ENCODE peak calls at places on chromosomes 5 and 9, in nine cellular contexts. G is upper lobe of right lung, R is lower leg skin, O is PC-9, Z is left ventricle myocardium inferior, M is astrocyte of the spinal cord, T is HCT116, Y is breast epithelium, F is BJ. A is an unnamed sample.

GRCh38 chr5:42870882-42871418 is 59.3 kb upstream of the SELENOP start:
- DNase-seq in G (no peak), R (no peak), O (no peak), Z (no peak), M (no peak), T (no peak), Y (no peak), F (no peak), A (no peak)

GRCh38 chr9:96209407-96210031 is 92.5 kb downstream of the HSD17B3 start:
- DNase-seq in G (no peak), R (peak; percentile 79), O (no peak), Z (no peak), M (no peak), T (no peak), Y (no peak), F (peak; percentile 23), A (peak; percentile 18)

GRCh38 chr5:149439899-149440655 is 61.0 kb upstream of the IL17B start:
- DNase-seq in G (no peak), R (peak; percentile 68), O (peak; percentile 95), Z (no peak), M (peak; percentile 55), T (peak; percentile 95), Y (peak; percentile 83), F (no peak), A (no peak)

GRCh38 chr9:101449071-101449721 is 13.6 kb upstream of the ALDOB start:
- DNase-seq in G (peak; percentile 87), R (peak; percentile 22), O (peak; percentile 67), Z (peak; percentile 71), M (peak; percentile 70), T (peak; percentile 83), Y (peak; percentile 56), F (no peak), A (no peak)

GRCh38 chr9:99516657-99517049 is 294.6 kb downstream of the SEC61B start:
- DNase-seq in G (no peak), R (no peak), O (no peak), Z (no peak), M (no peak), T (no peak), Y (no peak), F (no peak), A (no peak)

GRCh38 chr5:14672508-14673394 is 8.2 kb downstream of the OTULIN start:
- DNase-seq in G (no peak), R (no peak), O (no peak), Z (no peak), M (no peak), T (no peak), Y (no peak), F (no peak), A (no peak)

GRCh38 chr9:4117835-4118610 is 181.8 kb downstream of the GLIS3 start:
- DNase-seq in G (peak; percentile 55), R (no peak), O (no peak), Z (no peak), M (no peak), T (no peak), Y (no peak), F (no peak), A (no peak)

GRCh38 chr9:132066057-132066456 is 13.6 kb downstream of the MED27 start:
- DNase-seq in G (no peak), R (no peak), O (no peak), Z (no peak), M (no peak), T (no peak), Y (no peak), F (no peak), A (no peak)

GRCh38 chr5:132873119-132873929 is at the start of gene LEAP2:
- DNase-seq in G (no peak), R (no peak), O (no peak), Z (no peak), M (no peak), T (no peak), Y (no peak), F (no peak), A (no peak)

GRCh38 chr9:89657765-89658164 is 53.0 kb downstream of the GADD45G start:
- DNase-seq in G (no peak), R (no peak), O (no peak), Z (no peak), M (no peak), T (no peak), Y (no peak), F (no peak), A (no peak)

GRCh38 chr5:128084228-128085167 is 932 bp downstream of the SLC12A2 start:
- DNase-seq in G (peak; percentile 75), R (peak; percentile 21), O (no peak), Z (peak; percentile 44), M (no peak), T (no peak), Y (peak; percentile 26), F (no peak), A (no peak)

GRCh38 chr5:21094619-21095018 is 1106.6 kb upstream of the CDH18 start:
- DNase-seq in G (no peak), R (no peak), O (no peak), Z (no peak), M (no peak), T (no peak), Y (no peak), F (no peak), A (no peak)

GRCh38 chr5:123206618-123207320 is 117.7 kb downstream of the PRDM6 start:
- DNase-seq in G (no peak), R (no peak), O (no peak), Z (no peak), M (peak; percentile 41), T (no peak), Y (no peak), F (peak; percentile 25), A (peak; percentile 10)

GRCh38 chr9:77793909-77794308 is 145.8 kb upstream of the GNA14 start:
- DNase-seq in G (no peak), R (no peak), O (peak; percentile 60), Z (no peak), M (peak; percentile 15), T (peak; percentile 18), Y (no peak), F (peak; percentile 19), A (no peak)

GRCh38 chr5:66982514-66982913 is 214.1 kb downstream of the CD180 start:
- DNase-seq in G (no peak), R (no peak), O (no peak), Z (no peak), M (no peak), T (no peak), Y (no peak), F (no peak), A (no peak)

GRCh38 chr9:37667706-37668672 is 17.2 kb downstream of the FRMPD1 start:
- DNase-seq in G (no peak), R (no peak), O (no peak), Z (no peak), M (no peak), T (no peak), Y (no peak), F (no peak), A (no peak)

GRCh38 chr5:31408814-31409213 is 123.1 kb downstream of the DROSHA start:
- DNase-seq in G (no peak), R (no peak), O (peak; percentile 82), Z (no peak), M (peak; percentile 63), T (no peak), Y (peak; percentile 21), F (peak; percentile 54), A (peak; percentile 20)
- H3K4me3 ChIP-seq in G (no peak overlapping the region), R (no peak overlapping the region), O (no peak overlapping the region), Z (no peak overlapping the region), M (no peak overlapping the region), T (no peak overlapping the region), Y (no peak overlapping the region), F (no peak overlapping the region), A (no peak overlapping the region)

GRCh38 chr5:7393921-7394799 is 1.8 kb upstream of the ADCY2 start:
- DNase-seq in G (no peak), R (no peak), O (no peak), Z (no peak), M (no peak), T (no peak), Y (no peak), F (no peak), A (no peak)

GRCh38 chr5:7391215-7391614 is 4.7 kb upstream of the ADCY2 start:
- DNase-seq in G (no peak), R (no peak), O (no peak), Z (no peak), M (no peak), T (no peak), Y (no peak), F (no peak), A (no peak)

GRCh38 chr5:7394889-7395431 is 978 bp upstream of the ADCY2 start:
- DNase-seq in G (no peak), R (no peak), O (no peak), Z (no peak), M (no peak), T (no peak), Y (no peak), F (no peak), A (no peak)

GRCh38 chr5:7391688-7392400 is 4.1 kb upstream of the ADCY2 start:
- DNase-seq in G (no peak), R (no peak), O (no peak), Z (no peak), M (no peak), T (no peak), Y (no peak), F (no peak), A (no peak)

GRCh38 chr5:7392401-7393024 is 3.4 kb upstream of the ADCY2 start:
- DNase-seq in G (no peak), R (no peak), O (no peak), Z (no peak), M (peak; percentile 32), T (no peak), Y (no peak), F (peak; percentile 3), A (peak; percentile 10)
- TF ChIP-seq CTCF in G (peak; percentile 46), R (no peak), O (peak; percentile 63), Z (peak; percentile 55), M (peak; percentile 67), T (no peak), Y (peak; percentile 50), F (peak; percentile 72), A (peak; percentile 79)

DNA sequence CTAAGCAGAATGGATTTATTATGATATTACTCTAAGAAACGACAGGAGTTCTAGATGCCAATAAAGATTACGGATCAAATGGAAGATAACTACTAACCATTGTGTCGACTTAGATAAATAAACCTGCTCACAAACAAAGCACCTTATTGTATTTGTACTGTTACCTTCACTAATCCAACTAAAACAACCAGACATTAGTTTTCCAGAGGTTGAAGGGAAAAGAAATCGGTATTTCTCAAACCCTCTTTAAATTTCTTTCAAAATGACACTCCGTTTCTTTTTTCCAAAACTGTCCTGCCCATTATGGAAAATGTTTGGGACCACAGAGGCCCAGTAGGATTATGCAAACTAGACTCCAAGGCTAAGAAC is 2.8 kb downstream of the MLLT3 start:
- DNase-seq in G (no peak), R (no peak), O (no peak), Z (no peak), M (no peak), T (no peak), Y (no peak), F (no peak), A (no peak)
- H3K4me3 ChIP-seq in G (peak overlapping the region; percentile 86), R (no peak overlapping the region), O (no peak overlapping the region), Z (peak overlapping the region; percentile 95), M (peak overlapping the region; percentile 91), T (no peak overlapping the region), Y (peak overlapping the region; percentile 93), F (peak overlapping the region; percentile 77), A (no peak overlapping the region)

GRCh38 chr9:129619787-129620668 is 873 bp downstream of the C9orf50 start:
- DNase-seq in G (no peak), R (no peak), O (no peak), Z (no peak), M (no peak), T (no peak), Y (no peak), F (no peak), A (no peak)
- TF ChIP-seq CTCF in G (no peak), R (no peak), O (no peak), Z (no peak), M (peak; percentile 34), T (no peak), Y (no peak), F (peak; percentile 36), A (peak; percentile 25)